ENCODE peak calls at places on chromosome 15, in ten cellular contexts. B is Panc1, X is adrenal gland, T is lower lobe of right lung, R is mesendoderm, P is fibroblast of lung, U is mammary epithelial cell, S is breast epithelium, E is body of pancreas, V is tibial artery. G is an unnamed sample.

GRCh38 chr15:91426412-91426811 is 326.4 kb downstream of the SV2B start:
- DNase-seq in B (no peak), X (no peak), T (no peak), R (no peak), P (no peak), U (peak), S (no peak), E (no peak), V (no peak), G (no peak)

GRCh38 chr15:90209591-90209990 is 8.5 kb downstream of the SEMA4B start:
- DNase-seq in B (no peak), X (no peak), T (no peak), R (no peak), P (no peak), U (no peak), S (no peak), E (no peak), V (no peak), G (peak)

GRCh38 chr15:100670505-100671021 is 68.2 kb downstream of the ASB7 start:
- DNase-seq in B (no peak), X (no peak), T (no peak), R (no peak), P (no peak), U (no peak), S (no peak), E (no peak), V (no peak), G (no peak)

GRCh38 chr15:99321477-99321876 is 70.2 kb downstream of the LRRC28 start:
- DNase-seq in B (no peak), X (no peak), T (no peak), R (no peak), P (no peak), U (peak), S (no peak), E (no peak), V (no peak), G (no peak)

GRCh38 chr15:52683585-52683984 is 4.4 kb upstream of the ATOSA start:
- DNase-seq in B (no peak), X (no peak), T (no peak), R (no peak), P (no peak), U (no peak), S (no peak), E (no peak), V (no peak), G (no peak)

GRCh38 chr15:48624700-48625099 is 20.8 kb downstream of the FBN1 start:
- DNase-seq in B (no peak), X (no peak), T (no peak), R (no peak), P (no peak), U (no peak), S (no peak), E (no peak), V (no peak), G (no peak)

GRCh38 chr15:100205549-100206295 is 136.1 kb downstream of the ADAMTS17 start:
- DNase-seq in B (no peak), X (no peak), T (no peak), R (no peak), P (no peak), U (no peak), S (no peak), E (no peak), V (no peak), G (no peak)

GRCh38 chr15:65916041-65916663 is 46.9 kb downstream of the RAB11A start:
- DNase-seq in B (no peak), X (no peak), T (no peak), R (no peak), P (no peak), U (no peak), S (no peak), E (no peak), V (no peak), G (no peak)

GRCh38 chr15:24957691-24958090 is 2.9 kb downstream of the SNRPN start:
- DNase-seq in B (no peak), X (peak), T (no peak), R (peak), P (no peak), U (no peak), S (no peak), E (no peak), V (no peak), G (no peak)

GRCh38 chr15:70271422-70272088 is 173.8 kb upstream of the TLE3 start:
- DNase-seq in B (peak), X (peak), T (no peak), R (peak), P (peak), U (peak), S (no peak), E (no peak), V (peak), G (peak)

GRCh38 chr15:35522061-35522460 is 23.9 kb downstream of the DPH6 start:
- DNase-seq in B (no peak), X (peak), T (no peak), R (peak), P (peak), U (no peak), S (no peak), E (no peak), V (no peak), G (no peak)

GRCh38 chr15:66876731-66877545 is 174.9 kb downstream of the SMAD6 start:
- DNase-seq in B (no peak), X (no peak), T (no peak), R (no peak), P (no peak), U (no peak), S (no peak), E (no peak), V (no peak), G (no peak)

GRCh38 chr15:34437687-34438086 is at the start of gene GOLGA8A:
- DNase-seq in B (peak), X (peak), T (peak), R (peak), P (peak), U (peak), S (peak), E (peak), V (peak), G (peak)

GRCh38 chr15:91289324-91289723 is 189.3 kb downstream of the SV2B start:
- DNase-seq in B (no peak), X (no peak), T (no peak), R (peak), P (no peak), U (no peak), S (no peak), E (no peak), V (no peak), G (no peak)

GRCh38 chr15:48426941-48427340 is 95.7 kb downstream of the DUT start:
- DNase-seq in B (no peak), X (no peak), T (no peak), R (no peak), P (no peak), U (no peak), S (no peak), E (no peak), V (no peak), G (no peak)

GRCh38 chr15:78620021-78620838 is 566 bp downstream of the CHRNA3 start:
- DNase-seq in B (no peak), X (no peak), T (no peak), R (peak), P (no peak), U (no peak), S (no peak), E (no peak), V (no peak), G (peak)

GRCh38 chr15:33894193-33894592 is 74.1 kb upstream of the CHRM5 start:
- DNase-seq in B (no peak), X (no peak), T (no peak), R (no peak), P (no peak), U (no peak), S (no peak), E (no peak), V (no peak), G (no peak)

GRCh38 chr15:88612186-88612796 is 8.8 kb upstream of the AEN start:
- DNase-seq in B (no peak), X (no peak), T (no peak), R (no peak), P (no peak), U (no peak), S (no peak), E (no peak), V (no peak), G (no peak)

GRCh38 chr15:39801641-39802309 is 19.1 kb upstream of the FSIP1 start:
- DNase-seq in B (no peak), X (no peak), T (no peak), R (peak), P (no peak), U (peak), S (no peak), E (peak), V (no peak), G (no peak)

GRCh38 chr15:38072507-38073277 is 138.3 kb downstream of the TMCO5A start:
- DNase-seq in B (no peak), X (peak), T (peak), R (peak), P (peak), U (peak), S (peak), E (peak), V (peak), G (peak)

GRCh38 chr15:82921242-82921641 is 31.3 kb downstream of the HOMER2 start:
- DNase-seq in B (no peak), X (no peak), T (no peak), R (no peak), P (no peak), U (no peak), S (peak), E (peak), V (no peak), G (no peak)

GRCh38 chr15:50256188-50257041 is 9.1 kb downstream of the HDC start:
- DNase-seq in B (no peak), X (no peak), T (no peak), R (no peak), P (peak), U (peak), S (no peak), E (no peak), V (no peak), G (peak)

GRCh38 chr15:85404922-85405293 is 24.5 kb downstream of the AKAP13 start:
- DNase-seq in B (no peak), X (no peak), T (no peak), R (no peak), P (no peak), U (peak), S (no peak), E (no peak), V (no peak), G (no peak)

GRCh38 chr15:58293622-58294550 is 137.9 kb upstream of the LIPC start:
- DNase-seq in B (no peak), X (no peak), T (no peak), R (no peak), P (no peak), U (no peak), S (no peak), E (no peak), V (no peak), G (no peak)

GRCh38 chr15:49187537-49188245 is 17.6 kb downstream of the GALK2 start:
- DNase-seq in B (no peak), X (peak), T (no peak), R (no peak), P (peak), U (no peak), S (no peak), E (no peak), V (no peak), G (no peak)

GRCh38 chr15:27768731-27769510 is 330.2 kb downstream of the OCA2 start:
- DNase-seq in B (no peak), X (no peak), T (no peak), R (no peak), P (no peak), U (no peak), S (no peak), E (no peak), V (no peak), G (no peak)

GRCh38 chr15:25766421-25766820 is 96.7 kb downstream of the ATP10A start:
- DNase-seq in B (no peak), X (no peak), T (no peak), R (no peak), P (no peak), U (no peak), S (no peak), E (no peak), V (no peak), G (no peak)

GRCh38 chr15:60601098-60601497 is 122.2 kb upstream of the ICE2 start:
- DNase-seq in B (no peak), X (no peak), T (no peak), R (no peak), P (no peak), U (no peak), S (no peak), E (no peak), V (no peak), G (no peak)

GRCh38 chr15:83365370-83365938 is 81.0 kb upstream of the BNC1 start:
- DNase-seq in B (no peak), X (peak), T (peak), R (peak), P (peak), U (peak), S (no peak), E (no peak), V (peak), G (peak)

GRCh38 chr15:60844431-60845174 is 365.7 kb upstream of the ICE2 start:
- DNase-seq in B (no peak), X (no peak), T (no peak), R (no peak), P (no peak), U (no peak), S (no peak), E (no peak), V (no peak), G (no peak)

GRCh38 chr15:60546764-60547163 is 67.8 kb upstream of the ICE2 start:
- DNase-seq in B (no peak), X (no peak), T (no peak), R (no peak), P (no peak), U (no peak), S (no peak), E (no peak), V (no peak), G (no peak)

GRCh38 chr15:26996250-26996649 is 25.3 kb downstream of the GABRG3 start:
- DNase-seq in B (no peak), X (no peak), T (no peak), R (no peak), P (peak), U (no peak), S (no peak), E (no peak), V (no peak), G (no peak)

GRCh38 chr15:61382927-61383326 is 153.8 kb upstream of the RORA start:
- DNase-seq in B (no peak), X (no peak), T (no peak), R (no peak), P (no peak), U (no peak), S (no peak), E (no peak), V (no peak), G (peak)

GRCh38 chr15:89780601-89781000 is 4.5 kb downstream of the MESP2 start:
- DNase-seq in B (no peak), X (no peak), T (no peak), R (no peak), P (no peak), U (no peak), S (no peak), E (no peak), V (no peak), G (peak)

GRCh38 chr15:98865397-98866339 is 141.9 kb downstream of the PGPEP1L start:
- DNase-seq in B (no peak), X (peak), T (peak), R (no peak), P (peak), U (no peak), S (peak), E (peak), V (peak), G (peak)

GRCh38 chr15:60128000-60128376 is 123.9 kb downstream of the FOXB1 start:
- DNase-seq in B (no peak), X (peak), T (no peak), R (peak), P (peak), U (no peak), S (no peak), E (peak), V (no peak), G (no peak)

GRCh38 chr15:84734794-84735479 is 13.5 kb upstream of the ZNF592 start:
- DNase-seq in B (no peak), X (peak), T (peak), R (peak), P (peak), U (peak), S (peak), E (peak), V (peak), G (no peak)

GRCh38 chr15:72229947-72230196 is 1.1 kb downstream of the PKM start:
- DNase-seq in B (no peak), X (no peak), T (no peak), R (no peak), P (no peak), U (no peak), S (no peak), E (no peak), V (no peak), G (no peak)
- H3K27ac ChIP-seq in B (peak), X (peak), T (peak), R (peak), P (peak), U (peak), S (peak), E (peak), V (peak), G (peak)

DNA sequence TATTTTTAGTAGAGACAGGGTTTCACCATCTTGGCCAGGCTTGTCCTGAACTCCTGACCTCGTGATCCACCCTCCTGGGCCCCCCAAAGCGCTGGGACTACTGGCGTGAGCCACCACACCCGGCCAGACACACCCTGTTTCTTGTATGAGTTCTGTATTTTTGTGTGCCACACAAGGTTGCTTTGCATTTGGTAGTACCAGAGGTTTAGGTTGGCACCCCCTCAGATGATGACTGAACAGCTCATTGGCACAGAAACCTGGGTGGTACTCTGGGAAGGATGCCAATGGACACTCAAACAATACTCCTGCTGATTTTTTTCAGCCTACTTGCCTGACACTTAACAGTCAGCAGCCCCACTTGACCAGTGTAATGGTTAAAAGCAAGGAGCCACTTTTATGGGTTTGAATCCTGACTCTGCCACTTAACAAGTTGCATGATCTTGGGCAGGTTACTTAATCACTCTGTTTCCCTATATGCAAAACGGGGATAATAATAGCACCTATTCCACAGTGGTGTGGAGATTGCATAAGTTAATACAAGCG is 39.2 kb upstream of the BCL2A1 start:
- DNase-seq in B (no peak), X (no peak), T (no peak), R (no peak), P (peak), U (peak), S (no peak), E (no peak), V (no peak), G (peak)
- H3K4me3 ChIP-seq in B (no peak), X (no peak), T (no peak), R (no peak), P (no peak), U (no peak), S (no peak), E (no peak), V (no peak), G (no peak)

GRCh38 chr15:41828747-41829270 is 917 bp downstream of the JMJD7 start:
- DNase-seq in B (no peak), X (no peak), T (no peak), R (no peak), P (no peak), U (peak), S (no peak), E (no peak), V (no peak), G (peak)
- H3K27ac ChIP-seq in B (peak), X (no peak), T (no peak), R (no peak), P (no peak), U (peak), S (peak), E (no peak), V (peak), G (peak)

DNA sequence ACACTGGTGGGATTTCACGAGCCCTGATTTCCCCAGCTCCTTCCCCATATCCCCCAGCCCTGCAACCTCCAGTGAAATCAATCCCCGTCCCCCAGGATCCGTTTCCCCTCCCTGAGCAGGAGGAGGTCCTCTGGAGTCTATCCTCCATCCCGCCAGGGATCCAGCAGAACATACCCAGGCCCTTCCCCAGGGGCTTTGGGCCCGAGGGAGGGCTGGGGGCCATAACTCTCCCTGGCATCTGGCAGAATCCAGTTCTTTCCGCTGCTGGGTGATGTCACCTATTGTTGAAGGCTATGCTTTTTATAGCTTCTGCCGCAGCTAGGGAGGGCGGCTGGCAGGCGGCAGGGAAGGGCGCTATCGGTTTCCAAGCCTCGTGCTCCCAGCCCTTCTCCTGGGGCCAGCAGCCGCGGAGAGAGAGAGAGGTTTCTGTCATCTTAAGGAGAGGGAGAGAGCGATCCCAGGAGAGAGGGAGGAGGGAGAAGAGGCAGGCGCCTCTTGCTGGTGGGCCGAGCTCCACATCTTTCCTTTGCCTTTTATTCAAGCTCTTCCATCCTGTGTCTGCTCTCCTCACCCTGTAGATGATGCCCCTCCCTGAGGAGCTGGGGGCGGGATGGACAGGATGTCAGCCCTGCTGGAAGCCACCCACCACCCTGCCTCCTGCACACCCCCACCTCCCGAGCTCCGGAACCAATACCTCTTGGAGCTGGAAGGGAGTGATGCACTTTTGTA is 120.1 kb downstream of the ANP32A start:
- DNase-seq in B (no peak), X (peak), T (no peak), R (peak), P (peak), U (no peak), S (no peak), E (no peak), V (peak), G (peak)
- H3K4me3 ChIP-seq in B (no peak), X (no peak), T (peak), R (no peak), P (no peak), U (no peak), S (no peak), E (no peak), V (peak), G (peak)

G was measured in osteoblast.